ENCODE peak calls at places on chromosomes 12 and 14, in nine cellular contexts. One of them, this sample, is unnamed.

GRCh38 chr12:104498211-104498801 is 41.6 kb downstream of the CHST11 start:
- DNase-seq in OCI-LY7: no peak
- DNase-seq in GM23338: no peak
- DNase-seq in neural progenitor cell: no peak
- DNase-seq in SK-N-SH: no peak
- DNase-seq in GM23248: no peak
- DNase-seq in MM.1S: no peak
- DNase-seq in HCT116: peak; percentile 16
- DNase-seq in PC-3: no peak
- DNase-seq in this sample: no peak

GRCh38 chr12:32302218-32302826 is 97.0 kb upstream of the FGD4 start:
- DNase-seq in OCI-LY7: peak; percentile 89
- DNase-seq in GM23338: peak; percentile 83
- DNase-seq in neural progenitor cell: peak; percentile 46
- DNase-seq in SK-N-SH: peak; percentile 55
- DNase-seq in GM23248: peak; percentile 45
- DNase-seq in MM.1S: peak; percentile 81
- DNase-seq in HCT116: peak; percentile 45
- DNase-seq in PC-3: peak; percentile 58
- DNase-seq in this sample: peak; percentile 30

GRCh38 chr14:51302319-51303030 is 62.4 kb downstream of the TMX1 start:
- DNase-seq in OCI-LY7: no peak
- DNase-seq in GM23338: no peak
- DNase-seq in neural progenitor cell: no peak
- DNase-seq in SK-N-SH: no peak
- DNase-seq in GM23248: no peak
- DNase-seq in MM.1S: peak; percentile 31
- DNase-seq in HCT116: no peak
- DNase-seq in PC-3: peak; percentile 56
- DNase-seq in this sample: no peak

GRCh38 chr12:55955800-55956508 is 9.9 kb downstream of the PMEL start:
- DNase-seq in OCI-LY7: peak; percentile 45
- DNase-seq in GM23338: peak; percentile 54
- DNase-seq in neural progenitor cell: no peak
- DNase-seq in SK-N-SH: peak; percentile 41
- DNase-seq in GM23248: peak; percentile 86
- DNase-seq in MM.1S: no peak
- DNase-seq in HCT116: peak; percentile 88
- DNase-seq in PC-3: peak; percentile 95
- DNase-seq in this sample: peak; percentile 84

GRCh38 chr14:34324363-34324795 is 137.7 kb downstream of the SPTSSA start:
- DNase-seq in OCI-LY7: peak; percentile 57
- DNase-seq in GM23338: peak; percentile 69
- DNase-seq in neural progenitor cell: peak; percentile 75
- DNase-seq in SK-N-SH: peak; percentile 52
- DNase-seq in GM23248: peak; percentile 53
- DNase-seq in MM.1S: peak; percentile 11
- DNase-seq in HCT116: peak; percentile 27
- DNase-seq in PC-3: peak; percentile 67
- DNase-seq in this sample: peak; percentile 67

GRCh38 chr12:127174881-127175280 is 1092.1 kb upstream of the TMEM132C start:
- DNase-seq in OCI-LY7: no peak
- DNase-seq in GM23338: no peak
- DNase-seq in neural progenitor cell: no peak
- DNase-seq in SK-N-SH: no peak
- DNase-seq in GM23248: peak; percentile 85
- DNase-seq in MM.1S: no peak
- DNase-seq in HCT116: no peak
- DNase-seq in PC-3: peak; percentile 57
- DNase-seq in this sample: no peak

GRCh38 chr14:91295851-91296796 is 51.6 kb upstream of the GPR68 start:
- DNase-seq in OCI-LY7: no peak
- DNase-seq in GM23338: no peak
- DNase-seq in neural progenitor cell: no peak
- DNase-seq in SK-N-SH: no peak
- DNase-seq in GM23248: no peak
- DNase-seq in MM.1S: no peak
- DNase-seq in HCT116: no peak
- DNase-seq in PC-3: no peak
- DNase-seq in this sample: no peak

GRCh38 chr14:51014086-51014485 is 69.8 kb upstream of the PYGL start:
- DNase-seq in OCI-LY7: no peak
- DNase-seq in GM23338: no peak
- DNase-seq in neural progenitor cell: peak; percentile 40
- DNase-seq in SK-N-SH: no peak
- DNase-seq in GM23248: peak; percentile 93
- DNase-seq in MM.1S: no peak
- DNase-seq in HCT116: no peak
- DNase-seq in PC-3: peak; percentile 89
- DNase-seq in this sample: peak; percentile 46

GRCh38 chr14:104870368-104871144 is 5.5 kb downstream of the CEP170B start:
- DNase-seq in OCI-LY7: peak; percentile 27
- DNase-seq in GM23338: peak; percentile 68
- DNase-seq in neural progenitor cell: peak; percentile 56
- DNase-seq in SK-N-SH: peak; percentile 80
- DNase-seq in GM23248: peak; percentile 23
- DNase-seq in MM.1S: no peak
- DNase-seq in HCT116: no peak
- DNase-seq in PC-3: peak; percentile 20
- DNase-seq in this sample: no peak

GRCh38 chr12:127401005-127401404 is 866.0 kb upstream of the TMEM132C start:
- DNase-seq in OCI-LY7: no peak
- DNase-seq in GM23338: no peak
- DNase-seq in neural progenitor cell: no peak
- DNase-seq in SK-N-SH: no peak
- DNase-seq in GM23248: peak; percentile 69
- DNase-seq in MM.1S: no peak
- DNase-seq in HCT116: no peak
- DNase-seq in PC-3: peak; percentile 74
- DNase-seq in this sample: no peak

GRCh38 chr14:77258566-77258965 is 12.4 kb downstream of the NGB start:
- DNase-seq in OCI-LY7: no peak
- DNase-seq in GM23338: no peak
- DNase-seq in neural progenitor cell: no peak
- DNase-seq in SK-N-SH: no peak
- DNase-seq in GM23248: no peak
- DNase-seq in MM.1S: no peak
- DNase-seq in HCT116: no peak
- DNase-seq in PC-3: no peak
- DNase-seq in this sample: no peak

GRCh38 chr14:65860956-65861631 is 448.6 kb downstream of the FUT8 start:
- DNase-seq in OCI-LY7: no peak
- DNase-seq in GM23338: no peak
- DNase-seq in neural progenitor cell: no peak
- DNase-seq in SK-N-SH: no peak
- DNase-seq in GM23248: no peak
- DNase-seq in MM.1S: no peak
- DNase-seq in HCT116: no peak
- DNase-seq in PC-3: no peak
- DNase-seq in this sample: no peak

GRCh38 chr12:8581098-8581784 is 31.4 kb downstream of the AICDA start:
- DNase-seq in OCI-LY7: no peak
- DNase-seq in GM23338: no peak
- DNase-seq in neural progenitor cell: no peak
- DNase-seq in SK-N-SH: no peak
- DNase-seq in GM23248: no peak
- DNase-seq in MM.1S: no peak
- DNase-seq in HCT116: no peak
- DNase-seq in PC-3: no peak
- DNase-seq in this sample: no peak

GRCh38 chr14:30985796-30986195 is 39.7 kb upstream of the AP4S1 start:
- DNase-seq in OCI-LY7: no peak
- DNase-seq in GM23338: no peak
- DNase-seq in neural progenitor cell: no peak
- DNase-seq in SK-N-SH: no peak
- DNase-seq in GM23248: no peak
- DNase-seq in MM.1S: no peak
- DNase-seq in HCT116: no peak
- DNase-seq in PC-3: no peak
- DNase-seq in this sample: no peak

GRCh38 chr12:81757731-81758325 is 1.3 kb downstream of the PPFIA2 start:
- DNase-seq in OCI-LY7: no peak
- DNase-seq in GM23338: no peak
- DNase-seq in neural progenitor cell: no peak
- DNase-seq in SK-N-SH: peak; percentile 3
- DNase-seq in GM23248: no peak
- DNase-seq in MM.1S: no peak
- DNase-seq in HCT116: no peak
- DNase-seq in PC-3: no peak
- DNase-seq in this sample: no peak

GRCh38 chr12:81758421-81759214 is 532 bp downstream of the PPFIA2 start:
- DNase-seq in OCI-LY7: no peak
- DNase-seq in GM23338: peak; percentile 77
- DNase-seq in neural progenitor cell: peak; percentile 57
- DNase-seq in SK-N-SH: peak; percentile 75
- DNase-seq in GM23248: peak; percentile 41
- DNase-seq in MM.1S: peak; percentile 67
- DNase-seq in HCT116: no peak
- DNase-seq in PC-3: no peak
- DNase-seq in this sample: peak; percentile 54

DNA sequence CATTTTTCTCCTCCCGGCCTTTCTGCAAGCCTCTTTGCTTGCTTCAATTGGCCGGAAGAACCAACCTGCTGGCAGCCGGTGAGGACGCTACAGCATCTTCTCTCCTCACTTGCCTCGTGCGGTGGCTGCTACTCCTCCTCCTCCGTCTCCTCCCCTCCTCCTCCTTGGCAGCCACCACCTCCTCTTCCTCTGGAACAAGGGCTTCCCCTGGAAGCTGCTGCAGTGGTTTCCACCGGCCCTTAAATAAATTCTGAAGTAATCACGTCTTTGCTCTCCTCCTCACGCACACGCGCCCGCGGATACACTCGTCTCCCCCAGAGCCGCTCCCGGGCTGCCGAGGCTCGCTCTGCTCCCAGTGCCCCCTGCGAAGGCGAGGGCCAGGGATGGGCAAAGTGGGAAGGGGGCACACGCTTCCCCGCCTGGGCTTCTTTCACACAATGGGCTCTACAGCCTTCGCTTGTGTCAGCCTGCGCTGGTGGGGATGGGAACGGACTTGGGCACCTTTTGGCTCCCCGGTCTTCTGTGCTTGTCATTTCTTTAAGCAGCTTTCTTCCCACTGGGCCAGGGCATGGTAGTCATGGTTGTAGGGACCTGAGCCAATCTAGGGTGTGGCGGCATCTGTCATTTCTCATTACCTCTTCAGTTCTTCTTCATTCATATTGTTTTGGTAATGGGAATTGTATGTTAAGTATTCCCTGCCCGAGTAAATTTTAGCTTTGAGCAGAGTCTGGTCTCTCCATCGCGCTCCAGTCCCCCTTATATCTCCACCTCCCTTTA is at the start of gene PPFIA2:
- DNase-seq in OCI-LY7: no peak
- DNase-seq in GM23338: peak; percentile 81
- DNase-seq in neural progenitor cell: peak; percentile 70
- DNase-seq in SK-N-SH: peak; percentile 60
- DNase-seq in GM23248: peak; percentile 42
- DNase-seq in MM.1S: peak; percentile 52
- DNase-seq in HCT116: no peak
- DNase-seq in PC-3: no peak
- DNase-seq in this sample: peak; percentile 35
- TF ChIP-seq EZH2phosphoT487 in OCI-LY7: no peak
- TF ChIP-seq EZH2phosphoT487 in GM23338: no peak
- TF ChIP-seq EZH2phosphoT487 in neural progenitor cell: no peak
- TF ChIP-seq EZH2phosphoT487 in SK-N-SH: no peak
- TF ChIP-seq EZH2phosphoT487 in GM23248: no peak
- TF ChIP-seq EZH2phosphoT487 in MM.1S: no peak
- TF ChIP-seq EZH2phosphoT487 in HCT116: no peak
- TF ChIP-seq EZH2phosphoT487 in PC-3: no peak
- TF ChIP-seq EZH2phosphoT487 in this sample: no peak

GRCh38 chr12:47773858-47774580 is 981 bp downstream of the SLC48A1 start:
- DNase-seq in OCI-LY7: no peak
- DNase-seq in GM23338: no peak
- DNase-seq in neural progenitor cell: no peak
- DNase-seq in SK-N-SH: peak; percentile 68
- DNase-seq in GM23248: peak; percentile 32
- DNase-seq in MM.1S: no peak
- DNase-seq in HCT116: no peak
- DNase-seq in PC-3: peak; percentile 23
- DNase-seq in this sample: no peak

GRCh38 chr12:47772094-47772660 is 861 bp upstream of the SLC48A1 start:
- DNase-seq in OCI-LY7: no peak
- DNase-seq in GM23338: no peak
- DNase-seq in neural progenitor cell: peak; percentile 20
- DNase-seq in SK-N-SH: no peak
- DNase-seq in GM23248: no peak
- DNase-seq in MM.1S: no peak
- DNase-seq in HCT116: no peak
- DNase-seq in PC-3: no peak
- DNase-seq in this sample: no peak

GRCh38 chr12:47774664-47775063 is 1.6 kb downstream of the SLC48A1 start:
- DNase-seq in OCI-LY7: no peak
- DNase-seq in GM23338: no peak
- DNase-seq in neural progenitor cell: no peak
- DNase-seq in SK-N-SH: no peak
- DNase-seq in GM23248: no peak
- DNase-seq in MM.1S: no peak
- DNase-seq in HCT116: no peak
- DNase-seq in PC-3: no peak
- DNase-seq in this sample: no peak

GRCh38 chr12:47772738-47773061 is 338 bp upstream of the SLC48A1 start:
- DNase-seq in OCI-LY7: no peak
- DNase-seq in GM23338: no peak
- DNase-seq in neural progenitor cell: no peak
- DNase-seq in SK-N-SH: no peak
- DNase-seq in GM23248: no peak
- DNase-seq in MM.1S: no peak
- DNase-seq in HCT116: no peak
- DNase-seq in PC-3: no peak
- DNase-seq in this sample: no peak

GRCh38 chr12:47773062-47773857 is at the start of gene SLC48A1:
- DNase-seq in OCI-LY7: peak; percentile 86
- DNase-seq in GM23338: peak; percentile 86
- DNase-seq in neural progenitor cell: peak; percentile 93
- DNase-seq in SK-N-SH: peak; percentile 97
- DNase-seq in GM23248: peak; percentile 82
- DNase-seq in MM.1S: peak; percentile 83
- DNase-seq in HCT116: no peak
- DNase-seq in PC-3: peak; percentile 76
- DNase-seq in this sample: peak; percentile 91
- TF ChIP-seq EZH2phosphoT487 in OCI-LY7: no peak
- TF ChIP-seq EZH2phosphoT487 in GM23338: no peak
- TF ChIP-seq EZH2phosphoT487 in neural progenitor cell: no peak
- TF ChIP-seq EZH2phosphoT487 in SK-N-SH: no peak
- TF ChIP-seq EZH2phosphoT487 in GM23248: no peak
- TF ChIP-seq EZH2phosphoT487 in MM.1S: no peak
- TF ChIP-seq EZH2phosphoT487 in HCT116: no peak
- TF ChIP-seq EZH2phosphoT487 in PC-3: no peak
- TF ChIP-seq EZH2phosphoT487 in this sample: no peak

GRCh38 chr12:90102957-90103652 is 394.5 kb upstream of the ATP2B1 start:
- DNase-seq in OCI-LY7: peak; percentile 69
- DNase-seq in GM23338: peak; percentile 67
- DNase-seq in neural progenitor cell: peak; percentile 49
- DNase-seq in SK-N-SH: peak; percentile 19
- DNase-seq in GM23248: peak; percentile 67
- DNase-seq in MM.1S: peak; percentile 61
- DNase-seq in HCT116: peak; percentile 29
- DNase-seq in PC-3: peak; percentile 61
- DNase-seq in this sample: peak; percentile 45
- TF ChIP-seq EZH2phosphoT487 in OCI-LY7: no peak
- TF ChIP-seq EZH2phosphoT487 in GM23338: no peak
- TF ChIP-seq EZH2phosphoT487 in neural progenitor cell: no peak
- TF ChIP-seq EZH2phosphoT487 in SK-N-SH: no peak
- TF ChIP-seq EZH2phosphoT487 in GM23248: no peak
- TF ChIP-seq EZH2phosphoT487 in MM.1S: no peak
- TF ChIP-seq EZH2phosphoT487 in HCT116: no peak
- TF ChIP-seq EZH2phosphoT487 in PC-3: no peak
- TF ChIP-seq EZH2phosphoT487 in this sample: no peak

GRCh38 chr14:99779751-99780150 is 13.5 kb upstream of the EML1 start:
- DNase-seq in OCI-LY7: no peak
- DNase-seq in GM23338: no peak
- DNase-seq in neural progenitor cell: no peak
- DNase-seq in SK-N-SH: no peak
- DNase-seq in GM23248: peak; percentile 84
- DNase-seq in MM.1S: no peak
- DNase-seq in HCT116: no peak
- DNase-seq in PC-3: peak; percentile 90
- DNase-seq in this sample: no peak
- TF ChIP-seq EZH2phosphoT487 in OCI-LY7: no peak
- TF ChIP-seq EZH2phosphoT487 in GM23338: no peak
- TF ChIP-seq EZH2phosphoT487 in neural progenitor cell: no peak
- TF ChIP-seq EZH2phosphoT487 in SK-N-SH: no peak
- TF ChIP-seq EZH2phosphoT487 in GM23248: no peak
- TF ChIP-seq EZH2phosphoT487 in MM.1S: no peak
- TF ChIP-seq EZH2phosphoT487 in HCT116: no peak
- TF ChIP-seq EZH2phosphoT487 in PC-3: no peak
- TF ChIP-seq EZH2phosphoT487 in this sample: no peak

This sample was measured in hepatocyte.